ENCODE peak calls at places on chromosomes 11 and 22, in nine cellular contexts. N, C, L, Y, R, M, F, K and J are unnamed samples.

GRCh38 chr11:2305140-2305861 is 3.5 kb downstream of the TSPAN32 start:
- DNase-seq in K (peak), M (peak), F (peak), C (peak), R (peak), Y (peak), L (peak), N (peak), J (peak)

GRCh38 chr11:24635588-24636290 is 138.9 kb downstream of the LUZP2 start:
- DNase-seq in C (peak), M (no peak), L (no peak), F (no peak), Y (no peak), K (no peak), R (no peak), N (peak), J (no peak)

GRCh38 chr22:26570126-26570525 is 19.8 kb downstream of the TPST2 start:
- DNase-seq in K (no peak), Y (no peak), C (no peak), N (no peak), M (no peak), L (no peak), F (no peak), R (no peak), J (no peak)

GRCh38 chr22:44805663-44806062 is 53.3 kb downstream of the ARHGAP8 start:
- DNase-seq in F (no peak), M (no peak), Y (no peak), N (no peak), K (no peak), L (no peak), R (no peak), C (no peak), J (no peak)

GRCh38 chr11:117931971-117932370 is 2.8 kb upstream of the TMPRSS13 start:
- DNase-seq in M (no peak), N (no peak), K (no peak), F (no peak), Y (peak), L (no peak), C (no peak), R (peak), J (no peak)

GRCh38 chr11:21707116-21707769 is 485.6 kb upstream of the ANO5 start:
- DNase-seq in C (no peak), N (no peak), L (no peak), R (no peak), F (no peak), K (no peak), M (no peak), Y (no peak), J (no peak)

GRCh38 chr22:31036671-31037550 is 44.2 kb upstream of the SMTN start:
- DNase-seq in R (no peak), Y (no peak), N (peak), C (peak), K (no peak), M (no peak), L (no peak), F (no peak), J (no peak)

GRCh38 chr11:111730031-111730430 is 36.2 kb downstream of the PPP2R1B start:
- DNase-seq in K (no peak), R (no peak), L (no peak), M (no peak), N (no peak), F (no peak), Y (no peak), C (no peak), J (no peak)

GRCh38 chr22:27836181-27836580 is 34.6 kb upstream of the MN1 start:
- DNase-seq in F (no peak), M (no peak), L (no peak), N (no peak), R (no peak), K (no peak), Y (no peak), C (peak), J (no peak)